ENCODE peak calls at places on chromosomes 2 and 18, in nine cellular contexts. S is body of pancreas, R is HCT116, B is HepG2, A is GM12865, H is breast epithelium, G is lower lobe of right lung, J is heart left ventricle, K is BJ. F is an unnamed sample.

GRCh38 chr2:237154050-237154638 is 68.5 kb downstream of the COPS8 start:
- DNase-seq in S (peak; percentile 45), R (peak; percentile 52), A (peak; percentile 81), H (no peak), J (no peak), G (no peak), B (peak; percentile 53), K (no peak), F (peak; percentile 86)

GRCh38 chr2:11305958-11306357 is 38.5 kb downstream of the ROCK2 start:
- DNase-seq in J (no peak), G (no peak), A (no peak), R (no peak), B (no peak), H (no peak), S (no peak), K (peak; percentile 83), F (peak; percentile 91)

GRCh38 chr2:140658766-140659165 is 1472.0 kb downstream of the LRP1B start:
- DNase-seq in G (no peak), R (no peak), K (no peak), B (no peak), A (no peak), S (no peak), H (no peak), J (no peak), F (peak; percentile 10)

GRCh38 chr2:117835990-117836760 is 21.7 kb downstream of the DDX18 start:
- DNase-seq in S (peak; percentile 84), J (peak; percentile 88), R (no peak), H (peak; percentile 78), A (peak; percentile 24), K (no peak), B (peak; percentile 54), G (peak; percentile 87), F (peak; percentile 89)

GRCh38 chr18:76687271-76688006 is 134.9 kb upstream of the ZNF236 start:
- DNase-seq in R (no peak), S (no peak), B (no peak), J (peak; percentile 39), K (no peak), H (no peak), A (no peak), G (no peak), F (peak; percentile 61)

GRCh38 chr2:54858021-54858681 is 134.7 kb downstream of the EML6 start:
- DNase-seq in R (no peak), A (no peak), G (no peak), H (no peak), J (no peak), B (peak; percentile 86), S (no peak), K (no peak), F (peak; percentile 91)

GRCh38 chr2:200212862-200213425 is 93.5 kb upstream of the SPATS2L start:
- DNase-seq in J (no peak), K (no peak), B (no peak), R (no peak), S (no peak), G (no peak), A (no peak), H (no peak), F (no peak)

GRCh38 chr2:40431600-40431955 is 20.3 kb downstream of the SLC8A1 start:
- DNase-seq in K (peak; percentile 63), J (peak; percentile 48), B (no peak), S (no peak), G (peak; percentile 53), R (no peak), A (no peak), H (no peak), F (peak; percentile 37)

GRCh38 chr2:231348703-231349373 is 46.7 kb upstream of the B3GNT7 start:
- DNase-seq in H (no peak), J (no peak), A (no peak), K (no peak), S (no peak), B (no peak), R (no peak), G (no peak), F (no peak)

GRCh38 chr2:211823886-211824479 is 714.6 kb downstream of the ERBB4 start:
- DNase-seq in R (no peak), S (no peak), G (no peak), H (no peak), J (no peak), B (no peak), K (no peak), A (no peak), F (no peak)

GRCh38 chr2:10721344-10722251 is at the start of gene ATP6V1C2:
- DNase-seq in A (peak; percentile 47), G (peak; percentile 68), B (no peak), R (no peak), K (no peak), S (peak; percentile 54), H (no peak), J (no peak), F (no peak)

GRCh38 chr2:165634855-165635254 is 159.2 kb downstream of the GALNT3 start:
- DNase-seq in A (no peak), K (no peak), R (no peak), H (no peak), G (no peak), B (no peak), J (peak; percentile 45), S (peak; percentile 22), F (peak; percentile 93)

GRCh38 chr2:179238027-179238426 is 26.6 kb downstream of the SESTD1 start:
- DNase-seq in K (no peak), G (no peak), B (peak; percentile 30), S (no peak), R (no peak), A (no peak), H (no peak), J (no peak), F (no peak)

GRCh38 chr2:179239838-179240237 is 24.8 kb downstream of the SESTD1 start:
- DNase-seq in J (no peak), G (no peak), H (no peak), S (no peak), R (no peak), K (no peak), B (peak; percentile 53), A (no peak), F (no peak)

GRCh38 chr2:179239194-179239593 is 25.4 kb downstream of the SESTD1 start:
- DNase-seq in B (peak; percentile 88), R (peak; percentile 69), G (no peak), A (no peak), K (no peak), H (no peak), J (no peak), S (no peak), F (peak; percentile 48)

GRCh38 chr2:179243046-179243445 is 21.6 kb downstream of the SESTD1 start:
- DNase-seq in H (no peak), S (no peak), J (no peak), G (no peak), K (no peak), R (no peak), B (no peak), A (no peak), F (no peak)

GRCh38 chr2:179240481-179241451 is 23.9 kb downstream of the SESTD1 start:
- DNase-seq in B (peak; percentile 31), S (no peak), R (no peak), J (no peak), A (no peak), G (no peak), K (no peak), H (no peak), F (no peak)
- TF ChIP-seq CTCF in B (peak; percentile 41), S (no peak), R (peak; percentile 13), J (no peak), A (no peak), G (no peak), K (no peak), H (no peak), F (peak; percentile 32)

GRCh38 chr2:48423376-48423775 is 106.6 kb upstream of the STON1 start:
- DNase-seq in K (peak; percentile 67), B (no peak), J (no peak), R (no peak), S (no peak), H (no peak), A (no peak), G (no peak), F (peak; percentile 67)

GRCh38 chr2:48417843-48418838 is 111.8 kb upstream of the STON1 start:
- DNase-seq in H (no peak), J (no peak), A (peak; percentile 33), S (no peak), G (no peak), B (peak; percentile 37), R (no peak), K (no peak), F (no peak)

GRCh38 chr2:48424356-48424755 is 105.6 kb upstream of the STON1 start:
- DNase-seq in B (no peak), R (no peak), H (no peak), G (no peak), A (no peak), J (no peak), K (no peak), S (no peak), F (no peak)

GRCh38 chr2:48419884-48420511 is 110.0 kb upstream of the STON1 start:
- DNase-seq in H (no peak), B (no peak), S (no peak), R (no peak), J (peak; percentile 49), G (no peak), A (no peak), K (no peak), F (no peak)

GRCh38 chr2:48420512-48421197 is 109.3 kb upstream of the STON1 start:
- DNase-seq in K (peak; percentile 70), S (peak; percentile 84), H (peak; percentile 90), R (peak; percentile 70), B (peak; percentile 80), G (peak; percentile 91), A (peak; percentile 88), J (peak; percentile 87), F (peak; percentile 87)
- H3K4me3 ChIP-seq in K (no peak overlapping the region), S (no peak overlapping the region), H (no peak overlapping the region), R (peak overlapping the region; percentile 24), B (no peak overlapping the region), G (no peak overlapping the region), A (no peak overlapping the region), J (peak overlapping the region; percentile 14), F (no peak overlapping the region)

GRCh38 chr2:127142663-127143630 is 36.0 kb upstream of the BIN1 start:
- DNase-seq in G (no peak), R (no peak), A (no peak), B (no peak), S (no peak), J (no peak), H (no peak), K (no peak), F (peak; percentile 40)
- TF ChIP-seq CTCF in G (no peak), R (no peak), A (no peak), B (no peak), S (no peak), J (no peak), H (no peak), K (peak; percentile 18), F (peak; percentile 45)

DNA sequence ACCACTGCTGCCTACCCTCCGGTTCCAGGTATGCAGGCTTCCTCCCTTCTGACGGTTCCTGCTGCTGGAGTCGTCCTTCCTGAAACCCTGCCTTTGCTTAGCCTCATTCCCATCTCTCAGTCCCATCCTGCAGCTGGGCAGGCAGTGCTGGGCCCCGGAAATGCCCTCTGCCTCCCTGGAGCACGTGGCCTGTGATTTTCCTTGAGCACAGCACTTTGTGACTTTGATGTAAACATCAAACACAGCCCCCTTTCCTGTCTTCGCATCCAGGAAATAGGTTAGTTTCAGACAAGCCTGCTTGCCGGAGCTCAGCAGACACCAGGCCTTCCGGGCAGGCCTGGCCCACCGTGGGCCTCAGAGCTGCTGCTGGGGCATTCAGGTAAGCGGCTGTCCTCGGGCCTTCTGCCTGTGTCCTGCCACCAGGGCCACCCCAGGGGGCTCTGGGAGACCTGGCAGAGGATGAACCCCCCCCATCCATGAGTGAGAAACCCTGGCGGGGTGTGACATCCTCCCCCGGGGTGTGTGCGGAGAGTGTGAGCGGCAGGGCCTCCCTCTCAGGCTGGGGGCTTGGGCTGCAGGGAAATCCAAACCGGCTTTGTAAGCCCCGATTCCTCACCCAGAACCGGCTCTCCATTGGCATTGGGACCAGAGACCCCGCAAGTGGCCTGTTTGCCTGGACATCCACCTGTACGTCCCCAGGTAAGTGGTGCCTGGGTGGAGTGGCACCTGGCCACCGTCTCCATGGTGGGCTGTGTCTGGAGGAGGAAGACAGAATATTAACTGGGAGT is at the start of gene ZAP70:
- DNase-seq in G (no peak), J (peak; percentile 23), K (no peak), R (no peak), S (peak; percentile 5), A (peak; percentile 32), H (peak; percentile 10), B (peak; percentile 24), F (no peak)
- H3K4me3 ChIP-seq in G (peak within 1 kb of the TSS; percentile 39), J (no peak within 1 kb of the TSS), K (no peak within 1 kb of the TSS), R (no peak within 1 kb of the TSS), S (no peak within 1 kb of the TSS), A (no peak within 1 kb of the TSS), H (no peak within 1 kb of the TSS), B (no peak within 1 kb of the TSS), F (no peak within 1 kb of the TSS)